ENCODE peak calls at places on chromosomes 2 and 18, in six cellular contexts. A, W, L, N, E and Y are unnamed samples.
A peak's percentile ranks its signal among the peaks of the same experiment; 100 is the strongest.

GRCh38 chr18:60982958-60983357 is 350.3 kb upstream of the CDH20 start:
- DNase-seq in A (no peak), W (no peak), L (no peak), N (no peak), E (no peak), Y (no peak)

GRCh38 chr2:105038383-105039061 is 653 bp downstream of the MRPS9 start:
- DNase-seq in A (peak; percentile 3), W (no peak), L (peak; percentile 2), N (no peak), E (no peak), Y (peak; percentile 24)

GRCh38 chr2:86584164-86584913 is 21.1 kb upstream of the CHMP3 start:
- DNase-seq in A (peak; percentile 73), W (no peak), L (no peak), N (no peak), E (peak; percentile 56), Y (no peak)

GRCh38 chr18:55245200-55245599 is 285.9 kb upstream of the CCDC68 start:
- DNase-seq in A (peak; percentile 57), W (no peak), L (no peak), N (no peak), E (peak; percentile 40), Y (no peak)

GRCh38 chr2:38433607-38433975 is 56.5 kb upstream of the ATL2 start:
- DNase-seq in A (no peak), W (no peak), L (no peak), N (no peak), E (no peak), Y (peak; percentile 64)

GRCh38 chr2:98457045-98457696 is 12.5 kb downstream of the INPP4A start:
- DNase-seq in A (peak; percentile 73), W (no peak), L (peak; percentile 71), N (peak; percentile 73), E (peak; percentile 78), Y (peak; percentile 61)

GRCh38 chr2:26537069-26537825 is 59.3 kb upstream of the OTOF start:
- DNase-seq in A (no peak), W (no peak), L (no peak), N (no peak), E (no peak), Y (no peak)

GRCh38 chr2:529425-529824 is 147.8 kb downstream of the TMEM18 start:
- DNase-seq in A (peak; percentile 14), W (no peak), L (peak; percentile 30), N (no peak), E (no peak), Y (peak; percentile 50)

GRCh38 chr18:23859466-23860352 is 154.8 kb upstream of the TTC39C start:
- DNase-seq in A (no peak), W (no peak), L (no peak), N (no peak), E (no peak), Y (no peak)

GRCh38 chr2:236089271-236090026 is 78.7 kb downstream of the GBX2 start:
- DNase-seq in A (no peak), W (no peak), L (no peak), N (peak; percentile 21), E (peak; percentile 11), Y (no peak)

GRCh38 chr2:154882725-154883124 is 184.2 kb downstream of the KCNJ3 start:
- DNase-seq in A (no peak), W (no peak), L (no peak), N (no peak), E (no peak), Y (no peak)

GRCh38 chr2:131475831-131476230 is at the start of gene TUBA3D:
- DNase-seq in A (no peak), W (no peak), L (no peak), N (no peak), E (no peak), Y (no peak)

GRCh38 chr2:188789951-188790350 is 184.2 kb upstream of the COL3A1 start:
- DNase-seq in A (no peak), W (no peak), L (no peak), N (no peak), E (no peak), Y (no peak)

GRCh38 chr2:126244937-126245336 is 411.0 kb upstream of the GYPC start:
- DNase-seq in A (peak; percentile 37), W (no peak), L (no peak), N (no peak), E (no peak), Y (peak; percentile 63)
- TF ChIP-seq CTCF in A (no peak), W (no peak), L (peak; percentile 20), N (no peak), E (peak; percentile 25), Y (peak; percentile 39)

GRCh38 chr2:240461471-240462072 is 26.1 kb downstream of the GPC1 start:
- DNase-seq in A (no peak), W (peak; percentile 70), L (no peak), N (no peak), E (no peak), Y (no peak)

GRCh38 chr2:240462073-240462703 is 26.7 kb downstream of the GPC1 start:
- DNase-seq in A (no peak), W (peak; percentile 72), L (no peak), N (no peak), E (no peak), Y (no peak)

GRCh38 chr2:240460243-240460630 is 24.8 kb downstream of the GPC1 start:
- DNase-seq in A (no peak), W (no peak), L (no peak), N (no peak), E (no peak), Y (no peak)

GRCh38 chr2:240459401-240460242 is 24.2 kb downstream of the GPC1 start:
- DNase-seq in A (no peak), W (no peak), L (no peak), N (no peak), E (no peak), Y (no peak)

DNA sequence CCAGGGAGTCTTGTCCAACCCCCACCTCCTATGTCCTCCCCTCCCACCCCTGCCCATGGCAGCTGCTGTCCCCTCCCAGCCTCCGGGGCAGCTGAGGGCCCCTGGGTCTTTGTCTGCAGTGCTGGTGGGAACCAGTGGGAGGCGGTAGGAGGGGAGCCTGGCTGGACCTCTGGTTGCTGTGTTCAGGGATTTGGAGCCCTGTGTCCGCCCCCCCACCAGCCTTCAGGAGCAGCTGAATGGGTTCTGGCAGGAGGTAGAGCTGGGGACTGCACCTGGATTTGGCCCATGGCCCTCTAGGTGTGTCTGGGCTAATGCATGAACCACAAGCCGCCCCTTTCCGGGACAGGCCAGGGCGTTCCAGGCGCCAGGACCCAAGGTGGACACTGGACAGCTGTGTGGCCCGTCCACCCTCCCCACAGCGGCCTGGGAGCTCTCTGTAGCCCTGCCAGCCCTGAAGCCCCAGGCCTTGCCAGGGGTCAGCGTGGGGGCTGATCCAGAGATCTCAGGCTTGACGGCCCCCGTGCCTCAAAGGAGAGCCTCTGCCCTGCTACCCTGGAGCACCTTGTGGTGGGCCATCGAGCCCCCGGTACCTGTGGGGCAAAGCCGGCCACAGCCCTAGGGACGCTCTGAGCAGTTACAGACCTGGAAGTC is 25.4 kb downstream of the GPC1 start:
- DNase-seq in A (no peak), W (no peak), L (no peak), N (no peak), E (no peak), Y (no peak)
- TF ChIP-seq CTCF in A (peak; percentile 16), W (no peak), L (peak; percentile 33), N (peak; percentile 11), E (peak; percentile 2), Y (peak; percentile 12)

GRCh38 chr18:74819433-74820059 is 221.9 kb downstream of the ZNF407 start:
- DNase-seq in A (no peak), W (no peak), L (no peak), N (no peak), E (no peak), Y (peak; percentile 42)
- TF ChIP-seq CTCF in A (peak; percentile 53), W (no peak), L (peak; percentile 58), N (peak; percentile 21), E (peak; percentile 45), Y (peak; percentile 26)

GRCh38 chr2:181573140-181573736 is 83.7 kb downstream of the CERKL start:
- DNase-seq in A (peak; percentile 52), W (no peak), L (peak; percentile 39), N (no peak), E (peak; percentile 20), Y (peak; percentile 53)

GRCh38 chr2:181574321-181574720 is 82.6 kb downstream of the CERKL start:
- DNase-seq in A (no peak), W (no peak), L (no peak), N (no peak), E (no peak), Y (no peak)

GRCh38 chr2:181570059-181570458 is 86.8 kb downstream of the CERKL start:
- DNase-seq in A (no peak), W (no peak), L (no peak), N (no peak), E (no peak), Y (no peak)

GRCh38 chr2:181575024-181575649 is 81.8 kb downstream of the CERKL start:
- DNase-seq in A (no peak), W (no peak), L (no peak), N (no peak), E (no peak), Y (no peak)

GRCh38 chr2:181570833-181571661 is 85.9 kb downstream of the CERKL start:
- DNase-seq in A (peak; percentile 29), W (no peak), L (peak; percentile 31), N (no peak), E (peak; percentile 12), Y (peak; percentile 3)
- TF ChIP-seq CTCF in A (peak; percentile 26), W (no peak), L (peak; percentile 43), N (no peak), E (peak; percentile 42), Y (peak; percentile 36)